ENCODE peak calls at places on chromosomes 2 and 18, in seven cellular contexts. One of them, this sample, is unnamed.

GRCh38 chr2:134772493-134773169 is 53.8 kb upstream of the TMEM163 start:
- DNase-seq in effector CD4-positive, alpha-beta T cell: no peak
- DNase-seq in natural killer cell: no peak
- DNase-seq in RPMI8226: no peak
- DNase-seq in NK-92 treated with Interleukin-12 subunit alpha and Interleukin-12 subunit beta, amount 100 ng/mL, for 24 hours: no peak
- DNase-seq in GM10248: no peak
- DNase-seq in H4: no peak
- DNase-seq in this sample: peak; percentile 57

GRCh38 chr18:36419913-36420531 is 122.5 kb downstream of the FHOD3 start:
- DNase-seq in effector CD4-positive, alpha-beta T cell: no peak
- DNase-seq in natural killer cell: no peak
- DNase-seq in RPMI8226: peak; percentile 61
- DNase-seq in NK-92 treated with Interleukin-12 subunit alpha and Interleukin-12 subunit beta, amount 100 ng/mL, for 24 hours: peak; percentile 9
- DNase-seq in GM10248: no peak
- DNase-seq in H4: peak; percentile 67
- DNase-seq in this sample: peak; percentile 43

GRCh38 chr2:124079045-124079444 is 54.0 kb downstream of the CNTNAP5 start:
- DNase-seq in effector CD4-positive, alpha-beta T cell: no peak
- DNase-seq in natural killer cell: no peak
- DNase-seq in RPMI8226: no peak
- DNase-seq in NK-92 treated with Interleukin-12 subunit alpha and Interleukin-12 subunit beta, amount 100 ng/mL, for 24 hours: no peak
- DNase-seq in GM10248: no peak
- DNase-seq in H4: no peak
- DNase-seq in this sample: no peak

GRCh38 chr2:68292108-68292710 is 27.5 kb downstream of the CNRIP1 start:
- DNase-seq in effector CD4-positive, alpha-beta T cell: no peak
- DNase-seq in natural killer cell: no peak
- DNase-seq in RPMI8226: peak; percentile 81
- DNase-seq in NK-92 treated with Interleukin-12 subunit alpha and Interleukin-12 subunit beta, amount 100 ng/mL, for 24 hours: no peak
- DNase-seq in GM10248: peak; percentile 34
- DNase-seq in H4: peak; percentile 29
- DNase-seq in this sample: peak; percentile 71

GRCh38 chr2:209208211-209208610 is 215.6 kb upstream of the MAP2 start:
- DNase-seq in effector CD4-positive, alpha-beta T cell: no peak
- DNase-seq in natural killer cell: no peak
- DNase-seq in RPMI8226: peak; percentile 51
- DNase-seq in NK-92 treated with Interleukin-12 subunit alpha and Interleukin-12 subunit beta, amount 100 ng/mL, for 24 hours: no peak
- DNase-seq in GM10248: peak; percentile 22
- DNase-seq in H4: no peak
- DNase-seq in this sample: peak; percentile 75

GRCh38 chr2:198144621-198145020 is 340.2 kb downstream of the PLCL1 start:
- DNase-seq in effector CD4-positive, alpha-beta T cell: no peak
- DNase-seq in natural killer cell: no peak
- DNase-seq in RPMI8226: no peak
- DNase-seq in NK-92 treated with Interleukin-12 subunit alpha and Interleukin-12 subunit beta, amount 100 ng/mL, for 24 hours: no peak
- DNase-seq in GM10248: no peak
- DNase-seq in H4: no peak
- DNase-seq in this sample: no peak

GRCh38 chr2:231378028-231378722 is 17.3 kb upstream of the B3GNT7 start:
- DNase-seq in effector CD4-positive, alpha-beta T cell: no peak
- DNase-seq in natural killer cell: no peak
- DNase-seq in RPMI8226: no peak
- DNase-seq in NK-92 treated with Interleukin-12 subunit alpha and Interleukin-12 subunit beta, amount 100 ng/mL, for 24 hours: no peak
- DNase-seq in GM10248: no peak
- DNase-seq in H4: no peak
- DNase-seq in this sample: no peak

GRCh38 chr2:172484253-172484652 is 56.9 kb downstream of the ITGA6 start:
- DNase-seq in effector CD4-positive, alpha-beta T cell: no peak
- DNase-seq in natural killer cell: no peak
- DNase-seq in RPMI8226: peak; percentile 21
- DNase-seq in NK-92 treated with Interleukin-12 subunit alpha and Interleukin-12 subunit beta, amount 100 ng/mL, for 24 hours: no peak
- DNase-seq in GM10248: no peak
- DNase-seq in H4: no peak
- DNase-seq in this sample: peak; percentile 35

GRCh38 chr2:98348066-98348561 is 1.9 kb downstream of the CNGA3 start:
- DNase-seq in effector CD4-positive, alpha-beta T cell: no peak
- DNase-seq in natural killer cell: no peak
- DNase-seq in RPMI8226: no peak
- DNase-seq in NK-92 treated with Interleukin-12 subunit alpha and Interleukin-12 subunit beta, amount 100 ng/mL, for 24 hours: no peak
- DNase-seq in GM10248: no peak
- DNase-seq in H4: no peak
- DNase-seq in this sample: peak; percentile 86

GRCh38 chr2:60070851-60071250 is 482.6 kb downstream of the BCL11A start:
- DNase-seq in effector CD4-positive, alpha-beta T cell: no peak
- DNase-seq in natural killer cell: no peak
- DNase-seq in RPMI8226: no peak
- DNase-seq in NK-92 treated with Interleukin-12 subunit alpha and Interleukin-12 subunit beta, amount 100 ng/mL, for 24 hours: no peak
- DNase-seq in GM10248: no peak
- DNase-seq in H4: no peak
- DNase-seq in this sample: no peak

GRCh38 chr2:239047420-239047819 is 199.5 kb downstream of the TWIST2 start:
- DNase-seq in effector CD4-positive, alpha-beta T cell: no peak
- DNase-seq in natural killer cell: no peak
- DNase-seq in RPMI8226: no peak
- DNase-seq in NK-92 treated with Interleukin-12 subunit alpha and Interleukin-12 subunit beta, amount 100 ng/mL, for 24 hours: no peak
- DNase-seq in GM10248: no peak
- DNase-seq in H4: no peak
- DNase-seq in this sample: no peak

GRCh38 chr2:224008702-224009261 is 30.3 kb downstream of the SERPINE2 start:
- DNase-seq in effector CD4-positive, alpha-beta T cell: no peak
- DNase-seq in natural killer cell: no peak
- DNase-seq in RPMI8226: no peak
- DNase-seq in NK-92 treated with Interleukin-12 subunit alpha and Interleukin-12 subunit beta, amount 100 ng/mL, for 24 hours: no peak
- DNase-seq in GM10248: no peak
- DNase-seq in H4: no peak
- DNase-seq in this sample: peak; percentile 86

GRCh38 chr2:159091981-159092380 is 123.5 kb downstream of the TANC1 start:
- DNase-seq in effector CD4-positive, alpha-beta T cell: no peak
- DNase-seq in natural killer cell: no peak
- DNase-seq in RPMI8226: peak; percentile 10
- DNase-seq in NK-92 treated with Interleukin-12 subunit alpha and Interleukin-12 subunit beta, amount 100 ng/mL, for 24 hours: no peak
- DNase-seq in GM10248: no peak
- DNase-seq in H4: no peak
- DNase-seq in this sample: no peak

GRCh38 chr2:174985624-174986023 is 19.6 kb downstream of the CHN1 start:
- DNase-seq in effector CD4-positive, alpha-beta T cell: no peak
- DNase-seq in natural killer cell: no peak
- DNase-seq in RPMI8226: no peak
- DNase-seq in NK-92 treated with Interleukin-12 subunit alpha and Interleukin-12 subunit beta, amount 100 ng/mL, for 24 hours: no peak
- DNase-seq in GM10248: no peak
- DNase-seq in H4: peak; percentile 19
- DNase-seq in this sample: no peak

GRCh38 chr2:175844169-175844568 is 157.9 kb downstream of the LNPK start:
- DNase-seq in effector CD4-positive, alpha-beta T cell: no peak
- DNase-seq in natural killer cell: no peak
- DNase-seq in RPMI8226: no peak
- DNase-seq in NK-92 treated with Interleukin-12 subunit alpha and Interleukin-12 subunit beta, amount 100 ng/mL, for 24 hours: no peak
- DNase-seq in GM10248: no peak
- DNase-seq in H4: peak; percentile 23
- DNase-seq in this sample: peak; percentile 59

GRCh38 chr18:74420491-74420890 is 36.6 kb downstream of the DIPK1C start:
- DNase-seq in effector CD4-positive, alpha-beta T cell: no peak
- DNase-seq in natural killer cell: no peak
- DNase-seq in RPMI8226: no peak
- DNase-seq in NK-92 treated with Interleukin-12 subunit alpha and Interleukin-12 subunit beta, amount 100 ng/mL, for 24 hours: no peak
- DNase-seq in GM10248: no peak
- DNase-seq in H4: no peak
- DNase-seq in this sample: no peak

GRCh38 chr2:104867351-104868080 is 13.6 kb downstream of the POU3F3 start:
- DNase-seq in effector CD4-positive, alpha-beta T cell: no peak
- DNase-seq in natural killer cell: no peak
- DNase-seq in RPMI8226: no peak
- DNase-seq in NK-92 treated with Interleukin-12 subunit alpha and Interleukin-12 subunit beta, amount 100 ng/mL, for 24 hours: no peak
- DNase-seq in GM10248: no peak
- DNase-seq in H4: no peak
- DNase-seq in this sample: peak; percentile 73

GRCh38 chr2:150486539-150487484 is 655 bp downstream of the RND3 start:
- DNase-seq in effector CD4-positive, alpha-beta T cell: no peak
- DNase-seq in natural killer cell: no peak
- DNase-seq in RPMI8226: peak; percentile 63
- DNase-seq in NK-92 treated with Interleukin-12 subunit alpha and Interleukin-12 subunit beta, amount 100 ng/mL, for 24 hours: no peak
- DNase-seq in GM10248: peak; percentile 21
- DNase-seq in H4: no peak
- DNase-seq in this sample: peak; percentile 30

GRCh38 chr18:3748081-3748480 is 298.1 kb downstream of the TGIF1 start:
- DNase-seq in effector CD4-positive, alpha-beta T cell: no peak
- DNase-seq in natural killer cell: no peak
- DNase-seq in RPMI8226: no peak
- DNase-seq in NK-92 treated with Interleukin-12 subunit alpha and Interleukin-12 subunit beta, amount 100 ng/mL, for 24 hours: no peak
- DNase-seq in GM10248: no peak
- DNase-seq in H4: no peak
- DNase-seq in this sample: no peak

GRCh38 chr18:42649636-42650035 is 465.8 kb downstream of the RIT2 start:
- DNase-seq in effector CD4-positive, alpha-beta T cell: no peak
- DNase-seq in natural killer cell: no peak
- DNase-seq in RPMI8226: no peak
- DNase-seq in NK-92 treated with Interleukin-12 subunit alpha and Interleukin-12 subunit beta, amount 100 ng/mL, for 24 hours: no peak
- DNase-seq in GM10248: no peak
- DNase-seq in H4: no peak
- DNase-seq in this sample: no peak

GRCh38 chr2:149075868-149076267 is 37.4 kb downstream of the LYPD6B start:
- DNase-seq in effector CD4-positive, alpha-beta T cell: no peak
- DNase-seq in natural killer cell: no peak
- DNase-seq in RPMI8226: no peak
- DNase-seq in NK-92 treated with Interleukin-12 subunit alpha and Interleukin-12 subunit beta, amount 100 ng/mL, for 24 hours: no peak
- DNase-seq in GM10248: no peak
- DNase-seq in H4: peak; percentile 74
- DNase-seq in this sample: no peak

GRCh38 chr2:233816334-233816733 is 38.0 kb downstream of the HJURP start:
- DNase-seq in effector CD4-positive, alpha-beta T cell: no peak
- DNase-seq in natural killer cell: no peak
- DNase-seq in RPMI8226: no peak
- DNase-seq in NK-92 treated with Interleukin-12 subunit alpha and Interleukin-12 subunit beta, amount 100 ng/mL, for 24 hours: no peak
- DNase-seq in GM10248: no peak
- DNase-seq in H4: no peak
- DNase-seq in this sample: no peak

This sample was measured in GM23338.